ENCODE peak calls at places on chromosomes 5 and 9, in eight cellular contexts. Z is mammary epithelial cell; U is heart right ventricle; N is adrenal gland; X is colonic mucosa; O is CD4-positive, alpha-beta T cell; K is left ventricle myocardium inferior; V is OCI-LY7. J is an unnamed sample.

GRCh38 chr5:108935602-108936001 is 187.9 kb downstream of the FER start:
- DNase-seq in K (no peak), X (no peak), O (no peak), U (no peak), Z (no peak), N (no peak), V (no peak), J (no peak)

GRCh38 chr9:36218411-36218901 is 27.7 kb downstream of the CLTA start:
- DNase-seq in X (no peak), Z (no peak), K (no peak), V (no peak), O (no peak), N (no peak), U (no peak), J (no peak)

GRCh38 chr5:144035341-144035740 is 135.1 kb downstream of the YIPF5 start:
- DNase-seq in Z (no peak), U (no peak), V (no peak), N (no peak), O (no peak), X (no peak), K (no peak), J (no peak)

GRCh38 chr5:177122566-177122965 is 11.0 kb upstream of the NSD1 start:
- DNase-seq in N (no peak), V (no peak), O (no peak), U (no peak), Z (no peak), K (no peak), X (no peak), J (no peak)

GRCh38 chr5:10291736-10292135 is 16.0 kb downstream of the CMBL start:
- DNase-seq in K (no peak), N (no peak), U (no peak), Z (no peak), V (no peak), O (no peak), X (no peak), J (no peak)

GRCh38 chr5:121292664-121293063 is 559.0 kb upstream of the FTMT start:
- DNase-seq in X (no peak), U (no peak), O (no peak), V (no peak), Z (no peak), N (no peak), K (no peak), J (no peak)

GRCh38 chr5:135834639-135835529 is at the start of gene SLC25A48:
- DNase-seq in Z (peak; percentile 57), O (no peak), N (no peak), X (peak; percentile 86), U (peak; percentile 51), V (no peak), K (peak; percentile 41), J (no peak)

GRCh38 chr5:170656346-170656745 is 127.2 kb upstream of the GABRP start:
- DNase-seq in Z (no peak), X (no peak), U (no peak), V (no peak), N (no peak), O (no peak), K (no peak), J (no peak)

GRCh38 chr9:24436761-24437160 is 108.9 kb downstream of the IZUMO3 start:
- DNase-seq in V (no peak), Z (no peak), K (no peak), O (no peak), U (no peak), X (no peak), N (no peak), J (no peak)

GRCh38 chr5:157323107-157323706 is 57.3 kb downstream of the CYFIP2 start:
- DNase-seq in N (no peak), V (no peak), X (no peak), U (no peak), K (no peak), O (no peak), Z (no peak), J (no peak)

GRCh38 chr5:53339962-53340540 is 140.4 kb upstream of the FST start:
- DNase-seq in K (no peak), N (no peak), U (no peak), Z (peak; percentile 76), O (no peak), V (no peak), X (no peak), J (no peak)
- H3K27ac ChIP-seq in K (no peak overlapping the region), N (no peak overlapping the region), U (no peak overlapping the region), Z (peak overlapping the region; percentile 74), O (no peak overlapping the region), V (no peak overlapping the region), X (no peak overlapping the region), J (no peak overlapping the region)

DNA sequence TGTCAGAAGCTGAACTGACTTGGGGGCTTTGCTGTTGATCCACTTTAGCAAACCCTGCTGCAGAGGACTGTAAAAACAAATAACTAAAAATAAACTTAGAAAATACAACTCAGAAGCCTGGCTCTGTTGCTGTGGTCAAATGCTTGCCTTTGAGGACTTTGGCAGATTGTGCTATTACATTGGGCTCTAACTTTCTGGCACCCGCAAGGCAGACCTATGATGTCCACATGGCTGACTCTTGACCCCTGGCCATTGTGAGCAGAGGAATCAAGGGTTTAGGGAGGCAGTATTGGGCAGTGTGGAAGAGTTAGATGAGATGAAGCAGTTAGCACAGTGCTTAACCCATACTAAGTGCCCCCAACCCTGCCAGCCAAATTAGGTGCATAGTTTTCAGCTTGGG is 34.0 kb downstream of the OTULIN start:
- DNase-seq in N (no peak), O (no peak), X (no peak), U (no peak), K (no peak), V (no peak), Z (no peak), J (no peak)
- H3K27ac ChIP-seq in N (no peak overlapping the region), O (no peak overlapping the region), X (no peak overlapping the region), U (no peak overlapping the region), K (no peak overlapping the region), V (no peak overlapping the region), Z (no peak overlapping the region), J (no peak overlapping the region)

DNA sequence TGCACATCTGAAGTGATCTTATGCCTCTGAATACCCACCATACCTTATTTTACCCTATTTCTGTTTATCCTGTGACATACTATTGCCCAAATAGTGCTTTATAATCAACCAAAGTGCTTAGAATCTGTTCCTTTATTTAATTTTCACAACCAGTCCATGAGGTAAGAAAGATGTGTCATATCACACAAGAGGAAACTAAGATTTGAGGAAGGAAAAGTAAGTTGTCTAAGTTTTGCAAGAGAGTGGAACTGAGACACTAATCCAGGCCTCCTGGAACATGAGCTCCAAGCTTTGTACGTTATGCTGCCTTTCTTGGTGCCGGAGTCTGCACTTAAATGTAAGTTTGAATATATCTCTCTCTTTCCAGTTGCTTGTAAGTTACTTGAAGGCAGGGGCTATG is 17.2 kb downstream of the KDM3B start:
- DNase-seq in K (no peak), V (no peak), N (no peak), U (no peak), Z (no peak), X (no peak), O (no peak), J (no peak)
- H3K27ac ChIP-seq in K (peak overlapping the region; percentile 66), V (no peak overlapping the region), N (peak overlapping the region; percentile 7), U (no peak overlapping the region), Z (no peak overlapping the region), X (no peak overlapping the region), O (no peak overlapping the region), J (no peak overlapping the region)

GRCh38 chr9:117303643-117304230 is 111.1 kb downstream of the ASTN2 start:
- DNase-seq in V (no peak), Z (no peak), K (no peak), O (no peak), X (no peak), N (no peak), U (no peak), J (no peak)
- H3K27ac ChIP-seq in V (no peak overlapping the region), Z (no peak overlapping the region), K (no peak overlapping the region), O (no peak overlapping the region), X (no peak overlapping the region), N (no peak overlapping the region), U (no peak overlapping the region), J (no peak overlapping the region)